ENCODE peak calls at places on chromosomes 12 and 14, in six cellular contexts. Q, J, Z, D, H and A are unnamed samples. For H3K4me1, the result is how much of the 10 kb centered on the place peaks cover.

GRCh38 chr12:132506730-132507538 is 17.0 kb downstream of the FBRSL1 start:
- DNase-seq in J (peak), Q (peak), Z (no peak), H (peak), D (peak), A (no peak)

GRCh38 chr14:62451221-62451620 is 594.0 kb downstream of the KCNH5 start:
- DNase-seq in J (no peak), H (no peak), Z (no peak), D (no peak), Q (no peak), A (no peak)

GRCh38 chr14:23605931-23606585 is 27.5 kb upstream of the JPH4 start:
- DNase-seq in Z (no peak), J (peak), H (no peak), D (no peak), Q (no peak), A (no peak)

GRCh38 chr12:55671746-55672145 is 35.1 kb downstream of the OR10P1 start:
- DNase-seq in Z (no peak), D (no peak), J (no peak), H (no peak), Q (no peak), A (no peak)

GRCh38 chr14:61570188-61570960 is 124.9 kb upstream of the HIF1A start:
- DNase-seq in J (peak), H (no peak), Z (no peak), Q (no peak), D (peak), A (no peak)

GRCh38 chr12:69998922-69999321 is 173.9 kb downstream of the MYRFL start:
- DNase-seq in Q (no peak), D (no peak), Z (no peak), J (no peak), H (no peak), A (no peak)

GRCh38 chr12:115398311-115398781 is 714.4 kb upstream of the TBX3 start:
- DNase-seq in H (no peak), J (no peak), D (no peak), Z (no peak), Q (peak), A (no peak)

GRCh38 chr12:52980096-52980694 is 26.1 kb upstream of the EIF4B start:
- DNase-seq in Z (no peak), Q (no peak), D (no peak), J (no peak), H (no peak), A (no peak)

GRCh38 chr12:109069307-109070231 is 17.2 kb downstream of the USP30 start:
- DNase-seq in J (no peak), H (peak), Z (peak), Q (no peak), D (no peak), A (no peak)

GRCh38 chr14:22920697-22921096 is 1.7 kb upstream of the RBM23 start:
- DNase-seq in H (no peak), Q (no peak), D (no peak), Z (no peak), J (no peak), A (no peak)

GRCh38 chr12:114746297-114747074 is 62.5 kb upstream of the TBX3 start:
- DNase-seq in Z (no peak), D (peak), Q (no peak), H (no peak), J (peak), A (no peak)

GRCh38 chr12:44603701-44604100 is 272.4 kb downstream of the NELL2 start:
- DNase-seq in D (no peak), J (no peak), H (no peak), Q (no peak), Z (no peak), A (no peak)

GRCh38 chr14:35254736-35255135 is 37.4 kb upstream of the PSMA6 start:
- DNase-seq in Z (no peak), Q (no peak), J (no peak), H (no peak), D (no peak), A (no peak)

GRCh38 chr12:131860472-131861260 is 32.5 kb downstream of the MMP17 start:
- DNase-seq in Q (no peak), D (peak), H (peak), Z (peak), J (peak), A (no peak)

GRCh38 chr14:91229743-91230200 is 14.7 kb downstream of the GPR68 start:
- DNase-seq in J (peak), Q (no peak), D (peak), Z (no peak), H (no peak), A (no peak)

GRCh38 chr14:103313704-103314103 is 20.3 kb upstream of the EIF5 start:
- DNase-seq in D (peak), H (no peak), J (no peak), Q (peak), Z (no peak), A (no peak)

GRCh38 chr12:125371023-125371422 is 305.8 kb downstream of the AACS start:
- DNase-seq in D (no peak), H (no peak), Z (no peak), Q (no peak), J (no peak), A (no peak)

GRCh38 chr14:67267929-67268328 is 26.7 kb downstream of the PALS1 start:
- DNase-seq in H (no peak), J (no peak), D (no peak), Q (no peak), Z (no peak), A (no peak)

GRCh38 chr14:69672372-69672771 is 61.0 kb downstream of the SUSD6 start:
- DNase-seq in J (no peak), Q (no peak), D (no peak), Z (no peak), H (no peak), A (no peak)
- H3K4me1 ChIP-seq in J (under half), Q (under half), D (under half), Z (under half), H (half or more), A (under half)

DNA sequence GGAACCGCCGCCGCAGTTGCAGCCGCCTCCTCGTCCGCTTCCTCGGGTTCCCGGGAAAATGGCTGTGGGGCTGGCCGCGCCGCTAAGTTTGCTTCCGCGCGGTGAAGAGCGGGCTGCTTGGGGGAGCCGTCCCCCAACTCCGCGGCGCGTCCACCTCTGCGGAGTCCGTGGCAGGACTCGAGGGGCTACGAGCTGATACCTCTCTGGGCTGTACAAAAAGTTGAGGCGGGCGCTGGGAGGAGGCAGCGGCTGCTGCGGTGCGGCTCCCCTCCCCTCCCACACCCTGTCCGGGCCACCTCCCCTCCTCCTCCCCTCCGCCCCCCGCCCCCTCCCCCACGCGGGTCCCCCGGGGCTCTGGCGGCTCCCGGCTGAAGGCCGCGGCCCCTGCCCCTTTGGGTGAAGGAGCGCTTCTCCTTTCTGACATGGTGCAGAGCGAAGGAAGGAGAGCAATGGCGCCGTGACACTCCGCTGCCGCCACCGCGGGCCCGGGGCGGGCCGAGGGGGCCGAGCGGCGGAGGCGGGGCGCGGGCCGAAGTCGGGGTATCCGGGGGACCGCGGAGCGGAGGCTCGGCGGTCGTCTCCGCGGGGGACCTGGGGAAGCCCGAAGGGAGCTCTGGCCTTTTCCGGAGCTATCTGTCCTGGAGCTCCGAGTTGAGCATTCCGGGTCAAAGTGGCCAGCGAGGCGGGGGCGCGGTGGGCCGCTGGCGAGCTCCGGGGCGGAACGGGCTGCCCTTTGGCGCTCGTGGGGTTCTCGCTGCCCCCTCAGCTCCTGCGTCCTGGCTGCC is 717 bp downstream of the ARID4A start:
- DNase-seq in J (no peak), D (no peak), Q (peak), Z (no peak), H (peak), A (no peak)
- H3K4me1 ChIP-seq in J (under half), D (under half), Q (under half), Z (under half), H (under half), A (under half)

GRCh38 chr14:102085503-102085902 is 1.3 kb downstream of the HSP90AA1 start:
- DNase-seq in Z (no peak), Q (no peak), D (no peak), J (no peak), H (no peak), A (no peak)
- H3K4me1 ChIP-seq in Z (under half), Q (under half), D (under half), J (under half), H (half or more), A (under half)

DNA sequence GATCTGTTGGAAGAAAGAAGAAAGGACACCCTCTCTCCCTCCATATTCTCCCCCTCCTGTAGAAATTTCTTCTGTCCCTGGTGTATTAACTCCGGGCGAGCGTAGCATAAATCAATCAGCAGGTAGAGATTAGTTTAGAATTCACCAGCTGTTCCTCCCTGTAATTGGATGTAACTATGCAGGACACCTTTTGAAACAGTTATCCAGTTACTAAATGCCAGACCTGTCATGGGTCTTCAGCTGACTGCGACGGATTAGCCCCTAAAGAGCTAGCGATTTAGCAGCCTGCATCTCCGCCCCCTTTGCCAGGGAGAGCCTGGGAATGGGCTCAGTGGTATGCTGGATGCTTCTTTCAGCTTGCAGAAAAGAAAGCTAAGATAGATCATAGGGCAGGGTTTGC is 16.4 kb downstream of the COPZ1 start:
- DNase-seq in D (no peak), Z (no peak), Q (no peak), H (no peak), J (no peak), A (no peak)
- H3K4me1 ChIP-seq in D (under half), Z (under half), Q (under half), H (under half), J (under half), A (under half)

GRCh38 chr12:20455001-20455706 is 86.8 kb downstream of the PDE3A start:
- DNase-seq in H (no peak), Z (no peak), Q (no peak), J (no peak), D (peak), A (no peak)
- H3K4me1 ChIP-seq in H (under half), Z (under half), Q (under half), J (under half), D (under half), A (under half)

GRCh38 chr12:74722709-74723108 is 185.1 kb downstream of the ATXN7L3B start:
- DNase-seq in D (no peak), Q (no peak), Z (no peak), J (no peak), H (no peak), A (no peak)
- H3K4me1 ChIP-seq in D (under half), Q (under half), Z (under half), J (under half), H (under half), A (under half)

GRCh38 chr14:68947802-68948201 is 31.3 kb downstream of the ACTN1 start:
- DNase-seq in H (no peak), J (peak), D (peak), Z (peak), Q (peak), A (no peak)
- H3K4me1 ChIP-seq in H (half or more), J (half or more), D (half or more), Z (half or more), Q (under half), A (half or more)

GRCh38 chr12:76428117-76428516 is 79.9 kb upstream of the BBS10 start:
- DNase-seq in Q (no peak), Z (no peak), J (no peak), H (no peak), D (no peak), A (no peak)

GRCh38 chr12:76432733-76433132 is 84.5 kb upstream of the BBS10 start:
- DNase-seq in D (no peak), Z (no peak), H (no peak), J (no peak), Q (no peak), A (no peak)
- H3K4me1 ChIP-seq in D (under half), Z (under half), H (under half), J (under half), Q (under half), A (under half)

GRCh38 chr12:57837779-57838562 is 8.6 kb downstream of the CTDSP2 start:
- DNase-seq in H (no peak), Z (no peak), D (peak), J (peak), Q (no peak), A (no peak)

GRCh38 chr12:57833672-57834071 is 12.9 kb downstream of the CTDSP2 start:
- DNase-seq in D (no peak), H (no peak), J (no peak), Q (no peak), Z (peak), A (no peak)

GRCh38 chr12:57836442-57837375 is 9.8 kb downstream of the CTDSP2 start:
- DNase-seq in Q (peak), H (no peak), D (peak), Z (no peak), J (peak), A (no peak)

GRCh38 chr12:57834086-57834876 is 12.2 kb downstream of the CTDSP2 start:
- DNase-seq in H (no peak), D (no peak), J (no peak), Q (no peak), Z (peak), A (no peak)

DNA sequence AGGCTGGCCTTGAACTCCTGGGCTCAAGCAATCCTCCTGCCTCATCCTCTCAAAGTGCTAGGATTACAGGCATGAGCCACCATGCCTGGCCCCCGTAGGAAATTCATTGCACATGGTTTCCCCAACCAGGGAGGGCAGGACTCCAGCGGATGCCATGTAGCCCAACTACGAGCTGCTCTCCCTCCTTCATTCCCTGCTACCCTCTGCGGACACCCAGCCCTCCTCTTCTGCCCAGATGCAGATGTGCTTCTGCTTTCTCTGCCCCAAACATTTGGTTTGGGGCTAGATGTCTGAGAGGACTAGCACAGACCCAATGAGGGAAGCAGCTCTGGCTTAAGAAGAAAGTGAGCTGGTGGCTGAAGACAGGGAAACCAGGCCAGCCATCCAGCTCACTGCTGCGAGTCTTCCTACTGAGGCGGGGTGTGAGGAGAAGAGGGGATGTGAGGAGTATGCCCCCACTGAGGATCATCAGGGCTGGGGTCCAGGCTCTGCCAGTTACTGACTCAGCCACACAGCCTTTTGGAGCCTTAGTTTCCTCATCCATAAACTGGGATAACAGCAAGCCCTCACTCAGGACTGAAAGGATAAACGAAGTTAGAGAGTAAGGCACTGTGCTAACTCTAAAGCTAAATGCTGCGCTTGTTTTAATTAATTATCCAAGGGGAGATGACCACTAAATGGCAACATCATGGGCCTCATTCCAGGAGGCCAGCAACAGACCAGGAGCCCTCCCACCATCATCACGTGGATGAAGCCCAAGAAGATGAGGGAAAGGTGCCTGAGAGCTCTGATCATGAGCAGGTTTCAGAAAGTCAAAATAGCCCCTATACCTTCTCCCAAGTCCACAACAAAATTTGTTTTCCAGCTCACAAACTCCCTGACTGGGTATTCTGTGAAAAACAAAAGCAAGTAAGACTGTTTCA is 10.9 kb downstream of the CTDSP2 start:
- DNase-seq in H (no peak), Q (no peak), D (no peak), J (no peak), Z (peak), A (no peak)
- H3K4me1 ChIP-seq in H (half or more), Q (half or more), D (half or more), J (half or more), Z (half or more), A (under half)

GRCh38 chr14:31221266-31221665 is 13.7 kb upstream of the HECTD1 start:
- DNase-seq in H (no peak), J (no peak), Z (no peak), D (no peak), Q (no peak), A (no peak)

GRCh38 chr14:31219169-31219568 is 11.6 kb upstream of the HECTD1 start:
- DNase-seq in J (peak), Z (no peak), H (no peak), Q (no peak), D (no peak), A (no peak)

GRCh38 chr14:31216359-31216758 is 8.8 kb upstream of the HECTD1 start:
- DNase-seq in D (no peak), Q (no peak), H (no peak), J (no peak), Z (no peak), A (no peak)
- H3K4me1 ChIP-seq in D (under half), Q (under half), H (under half), J (under half), Z (under half), A (under half)